ENCODE peak calls at places on chromosome 7, in seven cellular contexts. B is tibial nerve, P is lung, E is psoas muscle, U is adrenal gland, W is GM23248, F is fibroblast of lung. S is an unnamed sample.
A peak's percentile ranks its signal among the peaks of the same experiment; 100 is the strongest.

GRCh38 chr7:158028290-158028941 is 559.2 kb downstream of the PTPRN2 start:
- DNase-seq in E (no peak), P (no peak), F (no peak), B (no peak), U (no peak), W (no peak), S (no peak)

GRCh38 chr7:41999736-42000283 is 237.2 kb downstream of the GLI3 start:
- DNase-seq in P (no peak), B (no peak), U (no peak), E (no peak), F (no peak), W (no peak), S (no peak)

GRCh38 chr7:102431617-102432298 is 1.6 kb upstream of the ORAI2 start:
- DNase-seq in P (no peak), E (no peak), F (no peak), W (no peak), U (no peak), B (no peak), S (no peak)

GRCh38 chr7:151897201-151897711 is 20.3 kb upstream of the PRKAG2 start:
- DNase-seq in P (no peak), B (no peak), U (no peak), W (no peak), F (no peak), E (no peak), S (no peak)

GRCh38 chr7:46630031-46630430 is 709.0 kb upstream of the IGFBP3 start:
- DNase-seq in U (no peak), F (peak; percentile 59), W (peak; percentile 23), B (no peak), E (no peak), P (no peak), S (peak; percentile 48)

GRCh38 chr7:24714676-24715010 is 42.6 kb downstream of the GSDME start:
- DNase-seq in F (no peak), E (no peak), B (no peak), P (peak; percentile 19), U (peak; percentile 2), W (no peak), S (no peak)

GRCh38 chr7:32890010-32890552 is 1.5 kb downstream of the KBTBD2 start:
- DNase-seq in W (peak; percentile 61), E (no peak), B (peak; percentile 20), F (peak; percentile 67), U (no peak), P (no peak), S (no peak)

GRCh38 chr7:23687011-23687410 is 7.0 kb downstream of the FAM221A start:
- DNase-seq in U (no peak), P (no peak), F (no peak), B (no peak), W (no peak), E (no peak), S (no peak)

GRCh38 chr7:55065079-55065478 is 46.3 kb downstream of the EGFR start:
- DNase-seq in U (no peak), E (peak; percentile 59), W (peak; percentile 100), F (peak; percentile 98), B (no peak), P (peak; percentile 44), S (peak; percentile 93)

GRCh38 chr7:95180-95862 is 97.0 kb upstream of the FAM20C start:
- DNase-seq in P (no peak), U (no peak), E (no peak), W (peak; percentile 73), B (no peak), F (no peak), S (peak; percentile 23)

GRCh38 chr7:151511946-151512345 is 7.7 kb downstream of the RHEB start:
- DNase-seq in F (peak; percentile 72), W (peak; percentile 42), P (no peak), E (no peak), U (no peak), B (no peak), S (no peak)

GRCh38 chr7:114842551-114843065 is 79.3 kb upstream of the MDFIC start:
- DNase-seq in B (no peak), U (no peak), W (no peak), E (no peak), F (no peak), P (no peak), S (no peak)

GRCh38 chr7:47587389-47587788 is 5.5 kb upstream of the TNS3 start:
- DNase-seq in F (no peak), W (peak; percentile 58), B (no peak), U (no peak), E (no peak), P (peak; percentile 71), S (no peak)

GRCh38 chr7:11261470-11261869 is 287.8 kb downstream of the PHF14 start:
- DNase-seq in U (peak; percentile 24), W (no peak), P (peak; percentile 32), F (no peak), B (no peak), E (no peak), S (no peak)

GRCh38 chr7:91198371-91198770 is 65.9 kb upstream of the FZD1 start:
- DNase-seq in B (no peak), W (peak; percentile 44), E (no peak), F (peak; percentile 16), P (no peak), U (no peak), S (no peak)

GRCh38 chr7:93728292-93728691 is 153.8 kb upstream of the CALCR start:
- DNase-seq in B (no peak), P (no peak), U (no peak), W (peak; percentile 5), E (no peak), F (no peak), S (no peak)

GRCh38 chr7:17986826-17987225 is 40.8 kb downstream of the PRPS1L1 start:
- DNase-seq in U (no peak), P (no peak), W (peak; percentile 81), E (no peak), B (no peak), F (peak; percentile 75), S (peak; percentile 63)

GRCh38 chr7:18027628-18028027 is at the start of gene PRPS1L1:
- DNase-seq in U (no peak), P (no peak), W (no peak), F (no peak), B (no peak), E (no peak), S (no peak)

GRCh38 chr7:138565071-138565450 is 105.0 kb downstream of the TRIM24 start:
- DNase-seq in U (no peak), P (no peak), W (no peak), B (no peak), E (no peak), F (no peak), S (no peak)

GRCh38 chr7:150409300-150410030 is 30.3 kb downstream of the ZNF775 start:
- DNase-seq in U (no peak), P (no peak), F (no peak), B (no peak), W (no peak), E (no peak), S (no peak)

GRCh38 chr7:117808273-117808868 is 64.9 kb downstream of the CTTNBP2 start:
- DNase-seq in U (no peak), F (peak; percentile 64), P (no peak), B (peak; percentile 38), W (no peak), E (peak; percentile 26), S (no peak)

GRCh38 chr7:76011437-76011836 is 17.0 kb upstream of the TMEM120A start:
- DNase-seq in U (no peak), W (peak; percentile 76), E (peak; percentile 53), P (no peak), B (no peak), F (peak; percentile 93), S (peak; percentile 80)

GRCh38 chr7:15439853-15440252 is 122.0 kb downstream of the AGMO start:
- DNase-seq in W (no peak), F (no peak), B (no peak), E (no peak), U (no peak), P (no peak), S (no peak)
- H3K9me3 ChIP-seq in W (no peaks in the 10 kb centered on the region), F (no peaks in the 10 kb centered on the region), B (no peaks in the 10 kb centered on the region), E (no peaks in the 10 kb centered on the region), U (no peaks in the 10 kb centered on the region), P (no peaks in the 10 kb centered on the region), S (no peaks in the 10 kb centered on the region)

DNA sequence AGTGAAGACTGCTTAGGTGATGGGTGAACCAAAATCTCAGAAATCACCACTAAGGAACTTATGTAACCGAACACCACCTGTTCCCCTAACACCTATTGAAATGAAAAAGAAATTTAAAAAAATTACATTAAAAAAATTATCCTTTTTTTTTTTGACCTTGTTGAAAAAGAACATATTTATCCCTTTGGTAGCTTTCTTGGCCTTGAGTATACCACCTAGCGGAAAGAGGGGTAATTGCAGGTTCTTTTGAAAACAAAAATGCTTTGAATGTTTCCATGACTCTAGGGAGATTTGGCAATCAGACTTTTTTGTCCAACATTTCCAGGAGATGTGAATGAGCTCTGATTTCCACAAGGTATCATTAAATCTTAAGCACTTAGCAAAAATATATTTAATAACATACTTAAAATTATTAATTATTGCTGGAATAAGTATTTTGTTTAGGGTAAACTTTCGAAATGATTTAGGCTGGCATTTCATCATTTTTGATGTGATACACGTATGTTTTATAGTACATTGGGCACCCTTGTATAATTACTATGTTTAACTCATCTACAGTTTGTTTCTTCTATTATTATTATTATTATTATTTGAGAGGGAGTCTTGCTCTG is 47.0 kb upstream of the ELMO1 start:
- DNase-seq in B (peak; percentile 53), P (no peak), F (peak; percentile 58), U (no peak), W (peak; percentile 51), E (no peak), S (no peak)
- H3K27ac ChIP-seq in B (peak overlapping the region; percentile 44), P (no peak overlapping the region), F (no peak overlapping the region), U (no peak overlapping the region), W (no peak overlapping the region), E (no peak overlapping the region), S (no peak overlapping the region)

GRCh38 chr7:78718212-78718611 is 735.3 kb downstream of the MAGI2 start:
- DNase-seq in E (no peak), U (no peak), F (no peak), W (no peak), P (no peak), B (no peak), S (no peak)

GRCh38 chr7:78712111-78712510 is 741.4 kb downstream of the MAGI2 start:
- DNase-seq in F (no peak), E (no peak), U (no peak), B (no peak), W (no peak), P (no peak), S (no peak)

GRCh38 chr7:78709658-78710057 is 743.8 kb downstream of the MAGI2 start:
- DNase-seq in E (no peak), P (no peak), B (no peak), U (no peak), F (no peak), W (no peak), S (no peak)

GRCh38 chr7:78716876-78717275 is 736.6 kb downstream of the MAGI2 start:
- DNase-seq in E (no peak), U (no peak), B (no peak), F (no peak), P (no peak), W (no peak), S (no peak)

GRCh38 chr7:78714302-78714857 is 739.1 kb downstream of the MAGI2 start:
- DNase-seq in U (no peak), F (no peak), E (no peak), W (no peak), B (no peak), P (no peak), S (no peak)
- H3K4me3 ChIP-seq in U (no peak overlapping the region), F (no peak overlapping the region), E (no peak overlapping the region), W (no peak overlapping the region), B (no peak overlapping the region), P (no peak overlapping the region), S (no peak overlapping the region)

DNA sequence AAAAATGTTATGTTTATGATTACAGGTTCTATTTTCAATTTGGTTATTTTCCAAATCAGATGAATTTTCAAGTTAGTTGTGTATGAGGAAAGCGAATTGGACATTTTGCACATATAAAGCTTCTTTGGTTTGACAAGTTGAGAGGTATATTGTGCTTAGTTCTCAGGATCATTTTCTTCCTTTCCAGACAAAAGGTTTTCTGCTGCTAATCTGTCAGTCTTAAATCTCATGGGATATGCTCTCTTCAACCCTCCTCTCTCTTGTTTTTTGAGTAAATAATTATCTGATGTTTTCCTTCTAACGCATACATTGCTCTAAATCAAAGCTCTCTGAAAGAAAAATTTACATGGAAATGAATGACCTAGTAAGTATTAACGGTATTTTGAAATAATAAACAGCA is 77.9 kb downstream of the PPP1R3A start:
- DNase-seq in F (no peak), P (no peak), U (no peak), B (no peak), E (no peak), W (no peak), S (no peak)
- H3K9me3 ChIP-seq in F (no peaks in the 10 kb centered on the region), P (no peaks in the 10 kb centered on the region), U (no peaks in the 10 kb centered on the region), B (no peaks in the 10 kb centered on the region), E (no peaks in the 10 kb centered on the region), W (peaks cover 2% of the 10 kb centered on the region), S (no peaks in the 10 kb centered on the region)